ENCODE peak calls at places on chromosomes 2 and 18, in eight cellular contexts. C is vagina, E is K562, Y is heart left ventricle, M is adrenal gland, Q is body of pancreas, G is IMR-90, O is lower leg skin. X is an unnamed sample.

GRCh38 chr18:55381277-55381676 is 206.7 kb downstream of the TCF4 start:
- DNase-seq in C (no peak), E (no peak), Y (no peak), M (no peak), Q (no peak), G (peak; percentile 89), O (no peak), X (no peak)

GRCh38 chr2:132497591-132497990 is 81.0 kb downstream of the GPR39 start:
- DNase-seq in C (no peak), E (no peak), Y (no peak), M (no peak), Q (no peak), G (peak; percentile 8), O (no peak), X (no peak)

GRCh38 chr2:40716879-40717278 is 265.0 kb upstream of the SLC8A1 start:
- DNase-seq in C (no peak), E (no peak), Y (no peak), M (no peak), Q (no peak), G (peak; percentile 81), O (peak; percentile 78), X (no peak)

GRCh38 chr2:53751728-53752127 is 15.9 kb upstream of the CHAC2 start:
- DNase-seq in C (no peak), E (no peak), Y (no peak), M (no peak), Q (no peak), G (peak; percentile 71), O (no peak), X (no peak)

GRCh38 chr2:157497603-157498314 is 53.9 kb upstream of the CYTIP start:
- DNase-seq in C (no peak), E (peak; percentile 51), Y (no peak), M (no peak), Q (peak; percentile 28), G (peak; percentile 49), O (no peak), X (no peak)

GRCh38 chr2:235651643-235652042 is 157.8 kb downstream of the AGAP1 start:
- DNase-seq in C (no peak), E (no peak), Y (no peak), M (no peak), Q (no peak), G (no peak), O (no peak), X (no peak)

GRCh38 chr2:226644342-226644957 is 155.2 kb downstream of the IRS1 start:
- DNase-seq in C (no peak), E (no peak), Y (no peak), M (no peak), Q (no peak), G (peak; percentile 87), O (no peak), X (no peak)

GRCh38 chr18:70490008-70490933 is 201.4 kb downstream of the SOCS6 start:
- DNase-seq in C (no peak), E (peak; percentile 59), Y (no peak), M (no peak), Q (peak; percentile 50), G (peak; percentile 57), O (peak; percentile 15), X (peak; percentile 66)

GRCh38 chr2:3585239-3586109 is 9.4 kb upstream of the COLEC11 start:
- DNase-seq in C (no peak), E (no peak), Y (peak; percentile 80), M (peak; percentile 86), Q (peak; percentile 60), G (peak; percentile 95), O (no peak), X (peak; percentile 79)

GRCh38 chr18:65526099-65526498 is 224.7 kb upstream of the CDH7 start:
- DNase-seq in C (no peak), E (no peak), Y (no peak), M (no peak), Q (no peak), G (no peak), O (no peak), X (no peak)

GRCh38 chr2:113080134-113080533 is 12.4 kb downstream of the IL1F10 start:
- DNase-seq in C (no peak), E (peak; percentile 61), Y (no peak), M (peak; percentile 65), Q (no peak), G (no peak), O (peak; percentile 36), X (peak; percentile 55)

GRCh38 chr2:236748801-236749200 is 179.2 kb downstream of the ACKR3 start:
- DNase-seq in C (no peak), E (no peak), Y (no peak), M (peak; percentile 45), Q (peak; percentile 14), G (no peak), O (no peak), X (no peak)

GRCh38 chr2:42048318-42049251 is 764 bp downstream of the PKDCC start:
- DNase-seq in C (no peak), E (no peak), Y (no peak), M (no peak), Q (no peak), G (peak; percentile 45), O (no peak), X (no peak)

GRCh38 chr18:26383454-26384270 is 157.4 kb downstream of the TAF4B start:
- DNase-seq in C (no peak), E (peak; percentile 60), Y (no peak), M (no peak), Q (no peak), G (peak; percentile 67), O (no peak), X (no peak)

GRCh38 chr18:26386421-26386820 is 160.2 kb downstream of the TAF4B start:
- DNase-seq in C (no peak), E (no peak), Y (no peak), M (no peak), Q (no peak), G (no peak), O (no peak), X (no peak)

DNA sequence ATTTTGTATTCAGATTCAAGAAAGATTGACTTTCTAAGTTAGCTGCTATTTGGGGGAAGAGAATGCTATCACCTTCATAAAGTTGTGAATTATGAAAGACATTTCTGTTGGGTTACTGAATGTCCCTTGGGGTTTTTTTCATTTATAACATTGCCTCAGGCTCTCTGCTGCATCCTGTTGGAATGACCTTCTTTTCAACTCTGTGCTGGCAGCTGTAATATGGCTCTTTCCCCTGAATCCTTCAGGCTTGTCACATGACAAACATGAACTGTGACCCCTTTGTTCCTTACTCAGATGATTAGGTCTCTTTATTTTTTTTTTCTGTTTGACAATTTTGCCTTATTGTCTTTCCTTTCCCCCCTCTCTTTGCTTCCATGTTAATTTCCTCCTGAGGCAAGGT is 159.8 kb downstream of the TAF4B start:
- DNase-seq in C (no peak), E (no peak), Y (no peak), M (peak; percentile 68), Q (peak; percentile 32), G (peak; percentile 46), O (no peak), X (no peak)
- TF ChIP-seq POLR2A in C (no peak), E (no peak), Y (no peak), M (no peak), Q (no peak), G (no peak), O (no peak), X (no peak)

GRCh38 chr2:216563646-216564045 is 65.0 kb downstream of the RPL37A start:
- DNase-seq in C (no peak), E (no peak), Y (no peak), M (no peak), Q (no peak), G (no peak), O (no peak), X (no peak)

GRCh38 chr2:216559625-216560156 is 61.0 kb downstream of the RPL37A start:
- DNase-seq in C (no peak), E (no peak), Y (no peak), M (no peak), Q (no peak), G (no peak), O (no peak), X (no peak)

GRCh38 chr2:216562689-216563435 is 64.2 kb downstream of the RPL37A start:
- DNase-seq in C (no peak), E (no peak), Y (no peak), M (no peak), Q (no peak), G (no peak), O (no peak), X (no peak)

GRCh38 chr2:216557820-216558219 is 59.2 kb downstream of the RPL37A start:
- DNase-seq in C (no peak), E (no peak), Y (no peak), M (no peak), Q (no peak), G (no peak), O (no peak), X (no peak)

GRCh38 chr2:216560695-216561370 is 62.2 kb downstream of the RPL37A start:
- DNase-seq in C (no peak), E (no peak), Y (no peak), M (peak; percentile 60), Q (no peak), G (peak; percentile 89), O (no peak), X (no peak)
- TF ChIP-seq CTCF in C (no peak), E (no peak), Y (no peak), M (no peak), Q (no peak), G (no peak), O (no peak), X (no peak)

GRCh38 chr2:88574445-88574844 is 52.8 kb downstream of the EIF2AK3 start:
- DNase-seq in C (no peak), E (no peak), Y (no peak), M (no peak), Q (no peak), G (no peak), O (no peak), X (no peak)
- TF ChIP-seq POLR2A in C (no peak), E (no peak), Y (no peak), M (no peak), Q (no peak), G (no peak), O (no peak), X (no peak)

GRCh38 chr2:99670768-99671734 is 181.2 kb upstream of the REV1 start:
- DNase-seq in C (no peak), E (no peak), Y (no peak), M (no peak), Q (peak; percentile 52), G (peak; percentile 50), O (no peak), X (no peak)

GRCh38 chr2:99660616-99661416 is 171.0 kb upstream of the REV1 start:
- DNase-seq in C (no peak), E (peak; percentile 73), Y (no peak), M (no peak), Q (no peak), G (no peak), O (no peak), X (no peak)

GRCh38 chr2:99663641-99664040 is 173.8 kb upstream of the REV1 start:
- DNase-seq in C (no peak), E (no peak), Y (no peak), M (no peak), Q (no peak), G (no peak), O (no peak), X (no peak)

GRCh38 chr2:99662761-99663341 is 173.0 kb upstream of the REV1 start:
- DNase-seq in C (no peak), E (no peak), Y (no peak), M (no peak), Q (peak; percentile 62), G (peak; percentile 97), O (peak; percentile 83), X (no peak)

DNA sequence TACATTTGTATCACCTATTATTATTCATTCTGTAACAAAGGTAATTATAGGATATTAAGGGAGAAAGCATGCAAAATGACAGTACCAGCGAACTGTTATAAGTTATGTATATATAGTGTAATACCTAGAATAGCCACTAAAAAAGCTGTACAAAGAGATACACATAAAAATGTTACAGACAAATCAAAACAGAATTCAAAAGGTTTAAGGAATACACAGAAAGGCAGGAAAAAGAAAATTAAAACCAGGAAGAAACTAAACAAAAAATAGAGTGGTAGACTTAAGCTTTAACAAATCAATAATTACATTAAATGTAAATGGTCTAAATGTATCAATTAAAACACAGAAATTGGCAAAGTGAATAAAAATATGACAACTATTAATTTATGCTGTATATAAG is 176.4 kb upstream of the REV1 start:
- DNase-seq in C (no peak), E (no peak), Y (no peak), M (no peak), Q (no peak), G (no peak), O (no peak), X (no peak)
- TF ChIP-seq CTCF in C (no peak), E (no peak), Y (no peak), M (no peak), Q (no peak), G (no peak), O (no peak), X (no peak)

X was measured in right lobe of liver.